ENCODE peak calls at places on chromosomes 12 and 14, in five cellular contexts. D is HuH-7; N is WERI-Rb-1; V is activated naive CD8-positive, alpha-beta T cell treated with anti-CD3 and anti-CD28 coated beads, Interleukin-2, amount 50 U/mL, for 16 hours; L is HS-27A. Z is an unnamed sample.

GRCh38 chr14:92729632-92730358 is 18.6 kb downstream of the LGMN start:
- DNase-seq in D (no peak), N (no peak), V (no peak), L (peak), Z (no peak)

GRCh38 chr12:65526311-65526710 is 247.8 kb downstream of the MSRB3 start:
- DNase-seq in D (no peak), N (no peak), V (no peak), L (no peak), Z (no peak)

GRCh38 chr14:63027719-63028118 is 17.5 kb downstream of the KCNH5 start:
- DNase-seq in D (no peak), N (no peak), V (no peak), L (no peak), Z (no peak)

GRCh38 chr14:65257405-65257804 is 155.1 kb upstream of the MAX start:
- DNase-seq in D (no peak), N (no peak), V (no peak), L (no peak), Z (no peak)

GRCh38 chr12:113385282-113385882 is 18.3 kb downstream of the SDS start:
- DNase-seq in D (no peak), N (no peak), V (no peak), L (no peak), Z (no peak)

GRCh38 chr14:54537651-54538050 is 27.9 kb downstream of the CGRRF1 start:
- DNase-seq in D (peak), N (no peak), V (no peak), L (no peak), Z (no peak)

GRCh38 chr12:66092559-66093269 is 37.8 kb downstream of the LLPH start:
- DNase-seq in D (no peak), N (no peak), V (no peak), L (peak), Z (no peak)

GRCh38 chr14:50766338-50766886 is 64.5 kb downstream of the NIN start:
- DNase-seq in D (no peak), N (no peak), V (no peak), L (peak), Z (no peak)

GRCh38 chr14:39050389-39050788 is 52.6 kb downstream of the SEC23A start:
- DNase-seq in D (no peak), N (no peak), V (no peak), L (no peak), Z (no peak)

GRCh38 chr14:104047761-104048160 is 37.7 kb upstream of the ASPG start:
- DNase-seq in D (no peak), N (no peak), V (no peak), L (no peak), Z (no peak)

GRCh38 chr14:64931123-64931522 is 11.4 kb downstream of the GPX2 start:
- DNase-seq in D (no peak), N (no peak), V (no peak), L (no peak), Z (no peak)

GRCh38 chr12:143964-144649 is 69.8 kb downstream of the SLC6A12 start:
- DNase-seq in D (peak), N (no peak), V (no peak), L (no peak), Z (no peak)

GRCh38 chr12:12804432-12804886 is 8.7 kb upstream of the DDX47 start:
- DNase-seq in D (no peak), N (no peak), V (no peak), L (no peak), Z (no peak)

GRCh38 chr12:105935981-105936380 is 202.8 kb downstream of the NUAK1 start:
- DNase-seq in D (no peak), N (no peak), V (no peak), L (no peak), Z (no peak)

GRCh38 chr12:51364026-51364425 is 17.5 kb upstream of the CELA1 start:
- DNase-seq in D (no peak), N (no peak), V (no peak), L (no peak), Z (no peak)

GRCh38 chr12:61870658-61871559 is 389.3 kb upstream of the USP15 start:
- DNase-seq in D (no peak), N (no peak), V (no peak), L (no peak), Z (no peak)

GRCh38 chr12:101850199-101850598 is 19.4 kb upstream of the GNPTAB start:
- DNase-seq in D (no peak), N (no peak), V (no peak), L (no peak), Z (no peak)

GRCh38 chr12:101855364-101855884 is 22.0 kb upstream of the DRAM1 start:
- DNase-seq in D (no peak), N (no peak), V (no peak), L (no peak), Z (no peak)

GRCh38 chr12:132056320-132056719 is 87.8 kb downstream of the DDX51 start:
- DNase-seq in D (no peak), N (no peak), V (no peak), L (no peak), Z (no peak)

GRCh38 chr12:60101715-60102114 is 505.9 kb downstream of the SLC16A7 start:
- DNase-seq in D (no peak), N (no peak), V (no peak), L (no peak), Z (no peak)

GRCh38 chr12:12901158-12901791 is 9.9 kb downstream of the GPRC5A start:
- DNase-seq in D (no peak), N (peak), V (no peak), L (peak), Z (no peak)

GRCh38 chr12:3405821-3406220 is 85.2 kb upstream of the PRMT8 start:
- DNase-seq in D (no peak), N (no peak), V (no peak), L (no peak), Z (no peak)

GRCh38 chr14:74792249-74793039 is 29.3 kb downstream of the YLPM1 start:
- DNase-seq in D (no peak), N (no peak), V (no peak), L (no peak), Z (no peak)

GRCh38 chr12:96448287-96448686 is 41.1 kb upstream of the CFAP54 start:
- DNase-seq in D (no peak), N (no peak), V (no peak), L (no peak), Z (no peak)

GRCh38 chr12:102958073-102958829 is 777 bp downstream of the ASCL1 start:
- DNase-seq in D (peak), N (peak), V (no peak), L (no peak), Z (peak)

GRCh38 chr12:58433969-58434368 is 486.3 kb downstream of the LRIG3 start:
- DNase-seq in D (no peak), N (no peak), V (no peak), L (peak), Z (no peak)

GRCh38 chr12:12228402-12228801 is 38.4 kb downstream of the LRP6 start:
- DNase-seq in D (no peak), N (no peak), V (no peak), L (no peak), Z (no peak)

GRCh38 chr14:69771136-69771535 is 4.2 kb downstream of the SRSF5 start:
- DNase-seq in D (no peak), N (no peak), V (no peak), L (no peak), Z (no peak)

GRCh38 chr12:31308116-31308515 is 17.8 kb downstream of the SINHCAF start:
- DNase-seq in D (no peak), N (no peak), V (no peak), L (no peak), Z (no peak)

GRCh38 chr14:31122921-31123320 is 84.7 kb downstream of the HECTD1 start:
- DNase-seq in D (no peak), N (no peak), V (no peak), L (no peak), Z (no peak)

GRCh38 chr14:31947076-31947475 is 130.0 kb upstream of the ARHGAP5 start:
- DNase-seq in D (no peak), N (no peak), V (no peak), L (no peak), Z (no peak)

Z was measured in amygdala.